ENCODE peak calls at places on chromosomes 4 and X, in six cellular contexts. O, W, M, C, F and Y are unnamed samples.
A peak's percentile ranks its signal among the peaks of the same experiment; 100 is the strongest.

GRCh38 chr4:87973283-87974169 is 2.0 kb upstream of the SPP1 start:
- DNase-seq in O (no peak), W (no peak), M (peak; percentile 62), C (no peak), F (peak; percentile 63), Y (peak; percentile 24)

GRCh38 chr4:126057371-126057770 is 742.6 kb downstream of the FAT4 start:
- DNase-seq in C (no peak), W (no peak), F (no peak), M (no peak), O (no peak), Y (no peak)

GRCh38 chrX:6738518-6739470 is 203.9 kb upstream of the VCX3A start:
- DNase-seq in O (no peak), F (no peak), W (no peak), C (no peak), M (no peak), Y (no peak)

GRCh38 chrX:16487620-16488380 is 162.2 kb upstream of the S100G start:
- DNase-seq in C (no peak), M (no peak), F (no peak), W (no peak), O (no peak), Y (no peak)

GRCh38 chr4:8324640-8325239 is 55.2 kb downstream of the HTRA3 start:
- DNase-seq in M (peak; percentile 11), F (no peak), O (no peak), W (no peak), C (peak; percentile 18), Y (no peak)

GRCh38 chr4:90317785-90318184 is 190.6 kb downstream of the CCSER1 start:
- DNase-seq in M (no peak), C (no peak), W (no peak), O (no peak), F (no peak), Y (no peak)

GRCh38 chr4:164529486-164529885 is 224.4 kb upstream of the SMIM31 start:
- DNase-seq in O (no peak), F (no peak), M (no peak), W (no peak), C (no peak), Y (no peak)

GRCh38 chr4:124167602-124168001 is 544.9 kb downstream of the ANKRD50 start:
- DNase-seq in F (no peak), W (no peak), O (no peak), C (no peak), M (no peak), Y (no peak)

GRCh38 chr4:8252301-8253173 is 17.0 kb upstream of the HTRA3 start:
- DNase-seq in O (no peak), F (no peak), W (no peak), M (no peak), C (no peak), Y (peak; percentile 65)

GRCh38 chrX:6021316-6022091 is 207.2 kb downstream of the NLGN4X start:
- DNase-seq in M (no peak), W (no peak), F (no peak), C (no peak), O (no peak), Y (no peak)